ENCODE peak calls at places on chromosomes 16 and 17, in ten cellular contexts. K, H, U, M, E, A, I, J, R and O are unnamed samples.

GRCh38 chr16:72561-73537 is at the start of gene RHBDF1:
- DNase-seq in K (peak; percentile 82), H (no peak), U (no peak), M (peak; percentile 67), E (peak; percentile 87), A (no peak), I (peak; percentile 75), J (peak; percentile 63), R (no peak), O (peak; percentile 62)

GRCh38 chr16:67252806-67253497 is 4.2 kb downstream of the SLC9A5 start:
- DNase-seq in K (peak; percentile 56), H (no peak), U (no peak), M (no peak), E (peak; percentile 43), A (no peak), I (no peak), J (no peak), R (no peak), O (no peak)

GRCh38 chr16:67993207-67994036 is 5.9 kb downstream of the DPEP2 start:
- DNase-seq in K (peak; percentile 93), H (peak; percentile 79), U (no peak), M (peak; percentile 49), E (peak; percentile 93), A (peak; percentile 54), I (peak; percentile 88), J (peak; percentile 66), R (peak; percentile 16), O (peak; percentile 66)

GRCh38 chr17:17231621-17232302 is 5.2 kb downstream of the FLCN start:
- DNase-seq in K (no peak), H (no peak), U (no peak), M (no peak), E (peak; percentile 47), A (no peak), I (no peak), J (no peak), R (no peak), O (no peak)

GRCh38 chr16:85515830-85516397 is 97.2 kb upstream of the GSE1 start:
- DNase-seq in K (no peak), H (no peak), U (no peak), M (no peak), E (peak; percentile 85), A (no peak), I (no peak), J (no peak), R (no peak), O (no peak)

GRCh38 chr16:57786632-57787518 is 15.4 kb downstream of the KIFC3 start:
- DNase-seq in K (peak; percentile 87), H (peak; percentile 90), U (no peak), M (no peak), E (peak; percentile 90), A (no peak), I (peak; percentile 73), J (no peak), R (no peak), O (peak; percentile 52)

GRCh38 chr16:85570213-85570734 is 42.8 kb upstream of the GSE1 start:
- DNase-seq in K (no peak), H (no peak), U (no peak), M (no peak), E (no peak), A (no peak), I (no peak), J (peak; percentile 87), R (no peak), O (no peak)

GRCh38 chr17:2406903-2407790 is 6.3 kb upstream of the MNT start:
- DNase-seq in K (peak; percentile 79), H (peak; percentile 92), U (peak; percentile 89), M (peak; percentile 92), E (peak; percentile 91), A (peak; percentile 71), I (peak; percentile 51), J (peak; percentile 95), R (peak; percentile 87), O (peak; percentile 94)

GRCh38 chr16:64983983-64984382 is 137.9 kb downstream of the CDH11 start:
- DNase-seq in K (no peak), H (no peak), U (no peak), M (peak; percentile 68), E (no peak), A (no peak), I (peak; percentile 19), J (peak; percentile 44), R (peak; percentile 80), O (peak; percentile 94)

GRCh38 chr17:81386141-81386645 is 9.1 kb upstream of the BAHCC1 start:
- DNase-seq in K (no peak), H (no peak), U (no peak), M (no peak), E (peak; percentile 86), A (no peak), I (no peak), J (no peak), R (no peak), O (no peak)
- H3K4me3 ChIP-seq in K (peak overlapping the region; percentile 95), H (peak overlapping the region; percentile 59), U (peak overlapping the region; percentile 48), M (peak overlapping the region; percentile 70), E (no peak overlapping the region), A (no peak overlapping the region), I (peak overlapping the region; percentile 84), J (peak overlapping the region; percentile 87), R (peak overlapping the region; percentile 0), O (peak overlapping the region; percentile 67)

DNA sequence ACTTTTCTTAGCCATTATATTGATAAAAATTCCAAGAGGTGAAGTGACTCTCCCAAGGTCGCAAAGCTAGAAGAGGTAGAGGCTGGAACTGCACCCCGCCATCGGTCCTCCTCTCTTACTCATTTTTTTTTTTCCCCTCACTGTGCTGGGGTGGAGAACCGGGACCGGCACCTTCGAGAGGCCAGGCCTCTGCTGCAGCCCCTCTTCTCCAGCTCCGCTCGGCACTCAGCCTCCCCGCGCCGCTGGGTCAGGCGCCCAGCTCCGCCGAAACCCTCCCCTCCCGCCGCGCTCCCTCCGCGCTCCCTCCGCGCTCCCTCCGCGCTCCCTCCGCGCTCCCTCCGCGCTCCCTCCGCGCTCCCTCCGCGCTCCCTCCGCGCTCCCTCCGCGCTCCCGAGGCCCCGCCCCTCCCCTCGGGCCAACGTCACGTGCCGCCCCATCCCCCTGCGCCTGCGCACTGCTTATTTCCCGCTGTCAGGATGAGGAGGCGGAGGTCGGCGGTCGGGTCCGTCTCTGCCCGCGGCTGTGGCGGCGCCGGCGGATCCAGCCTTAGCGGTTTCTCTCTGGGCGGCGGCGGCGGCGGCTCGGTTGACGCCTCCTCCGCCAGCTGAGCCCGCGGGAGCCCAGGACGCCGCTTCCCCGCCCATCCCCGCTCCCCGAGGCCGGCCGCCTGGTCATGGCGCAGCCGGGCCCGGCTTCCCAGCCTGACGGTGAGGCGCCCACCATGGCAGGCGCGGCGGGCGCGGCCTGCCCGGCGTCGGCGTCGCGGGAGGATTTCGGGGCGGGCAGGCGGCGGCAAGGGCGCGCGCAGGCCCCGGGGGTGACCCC is at the start of gene RABEP1:
- DNase-seq in K (peak; percentile 97), H (peak; percentile 89), U (peak; percentile 87), M (peak; percentile 87), E (peak; percentile 97), A (peak; percentile 83), I (peak; percentile 96), J (peak; percentile 69), R (peak; percentile 71), O (peak; percentile 93)
- TF ChIP-seq CTCF in K (peak; percentile 28), H (no peak), U (no peak), M (no peak), E (peak; percentile 9), A (no peak), I (no peak), J (no peak), R (no peak), O (no peak)

DNA sequence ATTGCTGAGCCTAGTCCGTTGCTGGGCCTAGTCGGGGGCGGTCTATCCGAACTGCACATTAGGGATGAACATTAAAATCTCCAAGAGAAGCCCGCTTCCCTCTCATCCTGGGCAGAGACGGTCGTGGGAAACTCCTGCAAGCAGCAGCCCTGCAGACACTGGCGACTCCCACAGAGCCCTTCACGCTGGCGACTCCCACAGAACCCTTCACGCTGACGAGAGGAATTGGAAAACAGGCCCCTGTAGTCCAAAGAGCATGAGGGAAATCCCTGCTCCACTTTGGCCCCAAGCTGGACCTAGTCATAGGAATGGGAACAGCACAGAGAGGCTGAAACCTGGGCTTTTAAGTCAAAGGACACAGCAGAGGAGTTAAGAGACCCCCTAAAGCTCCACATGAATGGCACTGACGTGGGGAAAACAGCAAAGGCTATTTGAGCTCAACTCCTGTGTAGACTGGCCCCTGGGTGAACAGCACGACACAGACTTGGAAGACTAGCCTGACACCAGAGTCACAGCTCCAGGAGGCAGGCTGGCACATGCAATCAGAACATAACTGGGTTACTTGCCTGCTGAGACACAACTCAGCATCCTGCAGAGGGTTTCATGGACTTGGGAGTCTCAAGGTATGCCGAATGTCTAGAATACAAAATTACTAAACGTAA is 42.2 kb downstream of the WDR45B start:
- DNase-seq in K (no peak), H (no peak), U (no peak), M (no peak), E (no peak), A (no peak), I (no peak), J (no peak), R (no peak), O (no peak)
- H3K4me3 ChIP-seq in K (no peak overlapping the region), H (no peak overlapping the region), U (no peak overlapping the region), M (no peak overlapping the region), E (no peak overlapping the region), A (no peak overlapping the region), I (no peak overlapping the region), J (no peak overlapping the region), R (no peak overlapping the region), O (no peak overlapping the region)

GRCh38 chr17:37506678-37507077 is 17.0 kb downstream of the DUSP14 start:
- DNase-seq in K (no peak), H (no peak), U (no peak), M (peak; percentile 20), E (no peak), A (no peak), I (no peak), J (peak; percentile 46), R (peak; percentile 34), O (peak; percentile 34)
- TF ChIP-seq CTCF in K (peak; percentile 10), H (no peak), U (peak; percentile 36), M (peak; percentile 57), E (peak; percentile 48), A (no peak), I (no peak), J (peak; percentile 56), R (peak; percentile 47), O (peak; percentile 69)

DNA sequence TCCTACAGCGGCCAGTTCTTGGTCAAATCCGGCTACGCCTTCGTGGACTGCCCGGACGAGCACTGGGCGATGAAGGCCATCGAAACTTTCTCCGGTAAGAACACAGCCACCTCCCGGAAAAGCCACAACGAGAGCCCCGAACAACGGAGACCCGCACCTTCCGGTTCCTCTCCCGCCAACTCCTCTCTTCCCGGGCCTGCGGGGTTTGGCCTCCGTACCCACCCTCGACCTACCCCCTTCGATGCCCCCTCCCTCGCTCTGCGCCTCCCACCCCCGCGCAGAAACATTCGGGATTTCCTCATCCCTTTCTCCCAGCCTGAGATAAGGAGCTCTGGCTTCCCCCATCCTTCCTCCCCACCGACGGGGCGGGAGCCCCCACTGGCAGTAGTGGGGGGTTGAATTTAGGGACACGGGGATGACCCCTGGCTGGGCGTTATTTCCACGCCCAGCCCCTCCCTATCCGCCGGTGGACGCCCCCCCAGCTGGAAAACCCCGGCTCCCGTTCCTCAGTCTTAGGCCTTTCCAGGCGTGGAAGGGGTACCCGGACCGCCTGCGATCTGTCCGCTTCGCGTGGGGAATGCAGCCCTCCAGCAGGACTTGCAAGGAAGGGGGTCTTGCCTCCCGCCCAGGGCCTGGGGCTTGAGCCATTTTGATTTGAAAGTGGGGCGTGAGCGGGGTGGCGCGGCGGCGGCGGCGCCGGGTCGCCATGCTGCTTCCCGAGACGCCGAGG is 807 bp downstream of the IGF2BP1 start:
- DNase-seq in K (no peak), H (peak; percentile 48), U (no peak), M (no peak), E (no peak), A (no peak), I (no peak), J (no peak), R (no peak), O (no peak)
- H3K4me3 ChIP-seq in K (peak overlapping the region; percentile 40), H (no peak overlapping the region), U (no peak overlapping the region), M (peak overlapping the region; percentile 61), E (no peak overlapping the region), A (peak overlapping the region; percentile 11), I (no peak overlapping the region), J (no peak overlapping the region), R (peak overlapping the region; percentile 90), O (peak overlapping the region; percentile 85)